ENCODE peak calls at places on chromosomes 12 and 14, in four cellular contexts. U is fibroblast of lung, E is endodermal cell, P is cardiac muscle cell. D is an unnamed sample.

GRCh38 chr12:530871-531270 is 71.1 kb downstream of the B4GALNT3 start:
- DNase-seq in E (no peak), P (no peak), U (no peak), D (no peak)

GRCh38 chr12:110932048-110932447 is 11.7 kb upstream of the MYL2 start:
- DNase-seq in U (no peak), P (peak; percentile 29), E (peak; percentile 84), D (peak; percentile 25)

GRCh38 chr12:6135071-6135470 is 10.6 kb upstream of the VWF start:
- DNase-seq in U (peak; percentile 28), P (peak; percentile 79), E (no peak), D (peak; percentile 79)

GRCh38 chr14:93042968-93043940 is 72.5 kb downstream of the ITPK1 start:
- DNase-seq in E (peak; percentile 61), U (peak; percentile 39), P (peak; percentile 86), D (peak; percentile 64)

GRCh38 chr12:43776498-43776897 is 17.7 kb downstream of the IRAK4 start:
- DNase-seq in U (peak; percentile 53), E (no peak), P (peak; percentile 47), D (peak; percentile 50)

GRCh38 chr12:6069452-6070093 is 54.9 kb downstream of the VWF start:
- DNase-seq in E (no peak), U (peak; percentile 87), P (peak; percentile 86), D (peak; percentile 87)

GRCh38 chr12:85179680-85180300 is 100.2 kb upstream of the ALX1 start:
- DNase-seq in P (peak; percentile 49), U (peak; percentile 46), E (no peak), D (peak; percentile 55)

GRCh38 chr14:75063491-75064204 is at the start of gene ACYP1:
- DNase-seq in U (peak; percentile 87), E (peak; percentile 99), P (peak; percentile 91), D (peak; percentile 93)

GRCh38 chr14:64821651-64822050 is 58.1 kb downstream of the SPTB start:
- DNase-seq in E (peak; percentile 45), U (no peak), P (no peak), D (no peak)

GRCh38 chr12:39300799-39301198 is 142.1 kb downstream of the KIF21A start:
- DNase-seq in U (peak; percentile 15), E (no peak), P (peak; percentile 26), D (peak; percentile 37)

GRCh38 chr12:94954029-94954685 is 49.3 kb downstream of the NDUFA12 start:
- DNase-seq in P (peak; percentile 36), E (no peak), U (peak; percentile 67), D (peak; percentile 72)

GRCh38 chr12:15005064-15005463 is 32.2 kb downstream of the PDE6H start:
- DNase-seq in P (no peak), U (no peak), E (no peak), D (no peak)

GRCh38 chr12:105083551-105084105 is 630 bp downstream of the ALDH1L2 start:
- DNase-seq in E (no peak), P (peak; percentile 87), U (peak; percentile 81), D (peak; percentile 76)

GRCh38 chr12:100793182-100793581 is 1.4 kb upstream of the ANO4 start:
- DNase-seq in E (no peak), U (peak; percentile 27), P (peak; percentile 45), D (peak; percentile 15)

GRCh38 chr12:19978193-19978592 is 390.1 kb upstream of the PDE3A start:
- DNase-seq in E (no peak), U (peak; percentile 95), P (peak; percentile 88), D (peak; percentile 90)

GRCh38 chr14:32509632-32510187 is 180.6 kb downstream of the AKAP6 start:
- DNase-seq in E (no peak), P (peak; percentile 98), U (peak; percentile 95), D (peak; percentile 99)

GRCh38 chr12:19186722-19187661 is 57.5 kb downstream of the PLEKHA5 start:
- DNase-seq in U (peak; percentile 79), P (peak; percentile 76), E (no peak), D (peak; percentile 82)

GRCh38 chr12:30746190-30746589 is 8.6 kb downstream of the CAPRIN2 start:
- DNase-seq in U (no peak), P (no peak), E (no peak), D (no peak)

GRCh38 chr12:92363295-92364146 is 217.9 kb upstream of the BTG1 start:
- DNase-seq in U (peak; percentile 15), P (peak; percentile 48), E (no peak), D (peak; percentile 27)

GRCh38 chr14:105197274-105197673 is 16.2 kb upstream of the NUDT14 start:
- DNase-seq in P (peak; percentile 67), U (peak; percentile 17), E (no peak), D (peak; percentile 73)

GRCh38 chr12:96187675-96188355 is 6.4 kb upstream of the ELK3 start:
- DNase-seq in E (no peak), U (peak; percentile 71), P (no peak), D (no peak)

GRCh38 chr12:47813491-47814196 is 6.1 kb downstream of the HDAC7 start:
- DNase-seq in E (no peak), U (no peak), P (no peak), D (no peak)

DNA sequence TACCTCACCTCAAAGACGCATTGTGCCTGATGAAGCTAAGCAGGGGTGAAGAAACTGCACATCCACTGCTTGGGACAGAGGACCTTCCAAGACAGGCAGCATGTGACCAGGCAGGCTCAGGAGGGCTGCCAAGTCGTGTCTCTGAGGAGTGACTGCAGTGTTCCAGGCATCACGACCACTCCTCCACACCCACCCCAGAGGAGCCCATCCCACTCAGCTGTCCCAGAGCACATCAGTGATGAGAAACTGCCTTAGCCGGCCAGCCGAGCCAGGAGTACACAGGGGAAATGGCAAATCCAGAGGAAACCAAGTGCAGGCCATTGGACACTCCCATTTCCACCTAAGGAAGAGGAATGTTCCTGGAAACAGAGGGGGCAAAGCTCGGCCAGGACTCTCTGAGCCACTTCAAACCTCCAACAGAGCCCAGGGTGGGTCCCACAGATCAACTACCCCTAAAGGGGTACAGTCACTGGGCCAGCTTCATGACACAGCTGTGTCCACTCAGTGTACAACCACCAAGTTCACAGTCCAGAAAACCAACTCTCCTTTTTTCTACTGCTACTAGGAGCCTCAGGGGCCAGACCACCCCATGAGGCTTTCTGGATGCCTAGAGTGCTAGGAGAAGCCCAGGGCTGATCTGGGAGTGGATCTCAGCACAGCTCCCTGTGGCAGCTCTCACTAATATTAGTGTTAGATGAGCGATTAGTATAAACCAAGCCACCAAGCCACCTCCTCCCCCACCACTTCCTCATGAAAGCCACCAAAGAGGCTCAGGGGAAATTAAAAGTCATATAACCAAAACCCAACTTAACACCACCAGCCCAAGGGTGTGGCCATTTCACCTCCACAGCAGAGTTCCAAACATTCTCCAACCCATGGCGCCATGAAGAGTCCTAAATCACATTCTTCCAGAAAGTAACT is 15.4 kb downstream of the PXN start:
- DNase-seq in U (no peak), P (no peak), E (peak; percentile 47), D (peak; percentile 59)
- H3K4me3 ChIP-seq in U (no peak overlapping the region), P (no peak overlapping the region), E (no peak overlapping the region), D (no peak overlapping the region)

DNA sequence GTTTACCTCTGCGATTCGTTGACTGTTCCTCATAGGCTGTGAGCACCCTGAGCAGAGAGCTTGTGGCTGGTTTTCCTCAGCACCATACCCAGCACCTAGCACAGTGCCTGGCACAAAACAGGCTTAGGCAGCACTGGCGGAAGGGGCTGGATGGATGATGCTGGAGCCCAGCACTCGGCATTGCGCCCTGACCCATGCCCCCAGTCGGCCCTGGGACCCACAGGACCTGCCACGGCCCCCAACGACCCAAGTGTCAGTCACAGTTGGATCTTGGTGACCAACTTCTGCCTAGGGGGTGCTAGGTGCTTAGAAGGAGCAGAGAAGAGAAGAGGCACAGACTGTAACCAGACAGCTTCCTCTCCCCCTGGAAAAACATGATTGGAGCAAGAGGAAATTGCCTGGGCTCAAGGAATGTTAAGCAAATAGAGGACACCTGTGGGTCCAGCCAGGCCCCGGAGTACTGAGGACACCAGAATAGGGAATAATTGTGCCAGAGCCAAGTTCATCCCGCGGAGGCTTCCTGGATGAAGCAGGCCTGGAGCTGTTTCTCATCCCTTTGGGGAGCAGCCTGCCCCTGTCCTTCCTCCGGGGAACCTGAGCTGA is 31.5 kb downstream of the DEGS2 start:
- DNase-seq in P (no peak), U (no peak), E (no peak), D (no peak)
- TF ChIP-seq CTCF in P (no peak), U (no peak), E (no peak), D (no peak)

GRCh38 chr12:51393676-51394545 is 2.7 kb upstream of the GALNT6 start:
- DNase-seq in P (peak; percentile 74), E (peak; percentile 41), U (peak; percentile 90), D (peak; percentile 95)

GRCh38 chr12:51392556-51393237 is 1.5 kb upstream of the GALNT6 start:
- DNase-seq in P (no peak), U (peak; percentile 66), E (peak; percentile 88), D (no peak)

GRCh38 chr12:51391047-51391837 is at the start of gene GALNT6:
- DNase-seq in P (no peak), E (peak; percentile 95), U (no peak), D (no peak)

GRCh38 chr12:51397670-51398069 is 6.5 kb upstream of the GALNT6 start:
- DNase-seq in E (peak; percentile 11), P (no peak), U (no peak), D (no peak)

GRCh38 chr12:51395283-51396230 is 4.4 kb upstream of the GALNT6 start:
- DNase-seq in U (no peak), E (peak; percentile 79), P (no peak), D (no peak)
- H3K4me3 ChIP-seq in U (no peak overlapping the region), E (no peak overlapping the region), P (no peak overlapping the region), D (no peak overlapping the region)

GRCh38 chr14:24437736-24438067 is 4.9 kb downstream of the SDR39U1 start:
- DNase-seq in E (no peak), U (no peak), P (no peak), D (no peak)

GRCh38 chr14:24436355-24437019 is 6.1 kb downstream of the SDR39U1 start:
- DNase-seq in E (peak; percentile 74), P (peak; percentile 84), U (peak; percentile 87), D (peak; percentile 91)

GRCh38 chr14:24435998-24436354 is 6.2 kb downstream of the KHNYN start:
- DNase-seq in U (no peak), P (no peak), E (no peak), D (no peak)

GRCh38 chr14:24438198-24439095 is 4.1 kb downstream of the SDR39U1 start:
- DNase-seq in U (no peak), P (no peak), E (no peak), D (no peak)

DNA sequence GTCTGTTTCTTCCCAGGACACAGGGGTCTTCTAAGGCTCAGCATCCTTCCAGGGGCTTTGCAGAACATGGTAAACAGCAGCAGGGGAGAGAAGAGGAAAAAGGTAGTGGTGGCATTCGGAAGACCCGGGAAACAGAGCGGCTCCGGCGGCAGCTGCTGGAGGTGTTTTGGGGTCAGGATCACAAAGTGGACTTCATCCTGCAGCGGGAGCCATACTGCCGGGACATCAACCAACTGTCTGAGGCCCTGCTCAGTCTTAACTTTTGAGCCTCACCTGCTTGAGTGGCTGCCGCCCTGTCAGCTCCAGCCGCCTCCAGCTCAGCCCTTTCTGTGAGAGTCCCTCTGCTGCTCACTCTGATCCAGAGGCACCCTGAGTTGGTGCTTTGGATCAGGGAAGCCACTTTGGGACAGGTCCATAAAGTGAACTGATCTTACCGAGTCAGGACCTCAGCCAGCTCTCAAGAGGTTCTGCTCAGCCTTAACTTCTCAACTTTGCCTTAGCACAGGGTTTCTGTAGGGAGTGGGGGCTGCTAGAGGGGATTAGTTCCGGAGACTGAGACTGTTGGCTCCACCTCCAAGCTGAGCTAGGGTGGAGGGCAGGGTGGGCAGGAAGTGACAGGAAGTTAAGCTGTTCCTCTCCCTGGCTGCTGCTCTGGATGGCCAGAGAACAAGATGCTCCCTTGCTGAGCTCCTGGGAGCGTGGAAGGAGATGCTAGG is 5.4 kb downstream of the SDR39U1 start:
- DNase-seq in E (no peak), P (no peak), U (no peak), D (no peak)
- TF ChIP-seq CTCF in E (peak; percentile 9), P (no peak), U (no peak), D (no peak)

DNA sequence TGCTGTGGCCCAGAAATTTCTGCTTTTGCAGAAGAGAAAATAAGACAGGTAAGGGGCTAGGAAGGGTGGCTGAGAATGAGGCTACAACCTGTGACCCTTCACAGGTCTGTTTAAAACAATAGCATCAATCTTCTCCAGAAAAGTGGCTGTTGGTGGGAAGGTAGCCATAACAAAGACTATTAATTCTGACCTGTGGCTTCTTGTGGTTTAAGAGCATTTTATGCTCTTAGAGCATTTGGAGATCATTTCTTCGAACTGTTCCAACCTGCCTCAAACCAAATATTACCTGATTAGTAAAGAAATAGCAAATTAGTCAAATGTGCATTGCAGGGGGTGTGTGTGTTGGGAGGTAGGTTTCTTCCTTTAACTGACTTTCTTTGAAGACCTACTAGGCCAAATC is 15.2 kb upstream of the TCP11L2 start:
- DNase-seq in U (no peak), E (peak; percentile 24), P (no peak), D (no peak)
- H3K4me3 ChIP-seq in U (no peak overlapping the region), E (no peak overlapping the region), P (no peak overlapping the region), D (no peak overlapping the region)